ENCODE peak calls at places on chromosomes 1 and 21, in nine cellular contexts. One of them, this sample, is unnamed.
A peak's percentile ranks its signal among the peaks of the same experiment; 100 is the strongest.

GRCh38 chr1:203556047-203556851 is 62.3 kb downstream of the OPTC start:
- DNase-seq in stomach: no peak
- DNase-seq in esophagus squamous epithelium: no peak
- DNase-seq in HepG2: no peak
- DNase-seq in AG04450: no peak
- DNase-seq in suprapubic skin: peak; percentile 88
- DNase-seq in kidney: peak; percentile 89
- DNase-seq in hepatocyte: peak; percentile 68
- DNase-seq in fibroblast of lung: peak; percentile 76
- DNase-seq in this sample: no peak

GRCh38 chr1:55262822-55263221 is 47.7 kb upstream of the USP24 start:
- DNase-seq in stomach: no peak
- DNase-seq in esophagus squamous epithelium: no peak
- DNase-seq in HepG2: no peak
- DNase-seq in AG04450: no peak
- DNase-seq in suprapubic skin: no peak
- DNase-seq in kidney: no peak
- DNase-seq in hepatocyte: no peak
- DNase-seq in fibroblast of lung: peak; percentile 55
- DNase-seq in this sample: no peak

GRCh38 chr21:17613242-17613676 is 558 bp upstream of the BTG3 start:
- DNase-seq in stomach: peak; percentile 49
- DNase-seq in esophagus squamous epithelium: no peak
- DNase-seq in HepG2: no peak
- DNase-seq in AG04450: no peak
- DNase-seq in suprapubic skin: peak; percentile 77
- DNase-seq in kidney: peak; percentile 77
- DNase-seq in hepatocyte: peak; percentile 42
- DNase-seq in fibroblast of lung: peak; percentile 32
- DNase-seq in this sample: no peak

GRCh38 chr1:198860371-198860770 is 221.5 kb downstream of the PTPRC start:
- DNase-seq in stomach: no peak
- DNase-seq in esophagus squamous epithelium: no peak
- DNase-seq in HepG2: no peak
- DNase-seq in AG04450: no peak
- DNase-seq in suprapubic skin: no peak
- DNase-seq in kidney: no peak
- DNase-seq in hepatocyte: no peak
- DNase-seq in fibroblast of lung: no peak
- DNase-seq in this sample: no peak

GRCh38 chr1:41931578-41931977 is 12.9 kb upstream of the HIVEP3 start:
- DNase-seq in stomach: no peak
- DNase-seq in esophagus squamous epithelium: no peak
- DNase-seq in HepG2: no peak
- DNase-seq in AG04450: no peak
- DNase-seq in suprapubic skin: no peak
- DNase-seq in kidney: no peak
- DNase-seq in hepatocyte: no peak
- DNase-seq in fibroblast of lung: no peak
- DNase-seq in this sample: no peak

GRCh38 chr1:16122916-16123315 is 33.0 kb downstream of the EPHA2 start:
- DNase-seq in stomach: no peak
- DNase-seq in esophagus squamous epithelium: no peak
- DNase-seq in HepG2: no peak
- DNase-seq in AG04450: peak; percentile 41
- DNase-seq in suprapubic skin: no peak
- DNase-seq in kidney: peak; percentile 84
- DNase-seq in hepatocyte: no peak
- DNase-seq in fibroblast of lung: peak; percentile 76
- DNase-seq in this sample: no peak

GRCh38 chr1:18927082-18927653 is 24.8 kb upstream of the ALDH4A1 start:
- DNase-seq in stomach: no peak
- DNase-seq in esophagus squamous epithelium: no peak
- DNase-seq in HepG2: no peak
- DNase-seq in AG04450: no peak
- DNase-seq in suprapubic skin: no peak
- DNase-seq in kidney: peak; percentile 79
- DNase-seq in hepatocyte: no peak
- DNase-seq in fibroblast of lung: no peak
- DNase-seq in this sample: no peak

GRCh38 chr1:91397605-91398004 is 7.0 kb downstream of the HFM1 start:
- DNase-seq in stomach: no peak
- DNase-seq in esophagus squamous epithelium: no peak
- DNase-seq in HepG2: no peak
- DNase-seq in AG04450: no peak
- DNase-seq in suprapubic skin: no peak
- DNase-seq in kidney: no peak
- DNase-seq in hepatocyte: peak; percentile 4
- DNase-seq in fibroblast of lung: no peak
- DNase-seq in this sample: no peak

GRCh38 chr1:226960944-226961765 is 21.1 kb downstream of the COQ8A start:
- DNase-seq in stomach: no peak
- DNase-seq in esophagus squamous epithelium: no peak
- DNase-seq in HepG2: no peak
- DNase-seq in AG04450: no peak
- DNase-seq in suprapubic skin: peak; percentile 37
- DNase-seq in kidney: peak; percentile 44
- DNase-seq in hepatocyte: no peak
- DNase-seq in fibroblast of lung: no peak
- DNase-seq in this sample: no peak

GRCh38 chr1:229862017-229862774 is 204.8 kb upstream of the GALNT2 start:
- DNase-seq in stomach: no peak
- DNase-seq in esophagus squamous epithelium: no peak
- DNase-seq in HepG2: no peak
- DNase-seq in AG04450: no peak
- DNase-seq in suprapubic skin: no peak
- DNase-seq in kidney: no peak
- DNase-seq in hepatocyte: no peak
- DNase-seq in fibroblast of lung: peak; percentile 20
- DNase-seq in this sample: peak; percentile 62

GRCh38 chr1:225809842-225810578 is at the start of gene EPHX1:
- DNase-seq in stomach: peak; percentile 94
- DNase-seq in esophagus squamous epithelium: no peak
- DNase-seq in HepG2: peak; percentile 76
- DNase-seq in AG04450: peak; percentile 61
- DNase-seq in suprapubic skin: peak; percentile 91
- DNase-seq in kidney: peak; percentile 95
- DNase-seq in hepatocyte: peak; percentile 92
- DNase-seq in fibroblast of lung: peak; percentile 86
- DNase-seq in this sample: peak; percentile 89

GRCh38 chr1:24111264-24111997 is 504 bp downstream of the MYOM3 start:
- DNase-seq in stomach: no peak
- DNase-seq in esophagus squamous epithelium: no peak
- DNase-seq in HepG2: no peak
- DNase-seq in AG04450: no peak
- DNase-seq in suprapubic skin: no peak
- DNase-seq in kidney: no peak
- DNase-seq in hepatocyte: no peak
- DNase-seq in fibroblast of lung: no peak
- DNase-seq in this sample: no peak

GRCh38 chr21:42151148-42152074 is 67.5 kb upstream of the ABCG1 start:
- DNase-seq in stomach: no peak
- DNase-seq in esophagus squamous epithelium: no peak
- DNase-seq in HepG2: no peak
- DNase-seq in AG04450: no peak
- DNase-seq in suprapubic skin: peak; percentile 48
- DNase-seq in kidney: peak; percentile 61
- DNase-seq in hepatocyte: no peak
- DNase-seq in fibroblast of lung: no peak
- DNase-seq in this sample: no peak

GRCh38 chr1:221740941-221741363 is 937 bp downstream of the DUSP10 start:
- DNase-seq in stomach: no peak
- DNase-seq in esophagus squamous epithelium: no peak
- DNase-seq in HepG2: no peak
- DNase-seq in AG04450: no peak
- DNase-seq in suprapubic skin: no peak
- DNase-seq in kidney: no peak
- DNase-seq in hepatocyte: peak; percentile 32
- DNase-seq in fibroblast of lung: no peak
- DNase-seq in this sample: no peak

GRCh38 chr1:10724948-10725852 is 71.2 kb downstream of the CASZ1 start:
- DNase-seq in stomach: peak; percentile 92
- DNase-seq in esophagus squamous epithelium: no peak
- DNase-seq in HepG2: no peak
- DNase-seq in AG04450: no peak
- DNase-seq in suprapubic skin: no peak
- DNase-seq in kidney: no peak
- DNase-seq in hepatocyte: peak; percentile 37
- DNase-seq in fibroblast of lung: peak; percentile 40
- DNase-seq in this sample: no peak

GRCh38 chr1:61337471-61337870 is 255.1 kb downstream of the NFIA start:
- DNase-seq in stomach: no peak
- DNase-seq in esophagus squamous epithelium: no peak
- DNase-seq in HepG2: no peak
- DNase-seq in AG04450: no peak
- DNase-seq in suprapubic skin: no peak
- DNase-seq in kidney: no peak
- DNase-seq in hepatocyte: peak; percentile 19
- DNase-seq in fibroblast of lung: peak; percentile 59
- DNase-seq in this sample: no peak

DNA sequence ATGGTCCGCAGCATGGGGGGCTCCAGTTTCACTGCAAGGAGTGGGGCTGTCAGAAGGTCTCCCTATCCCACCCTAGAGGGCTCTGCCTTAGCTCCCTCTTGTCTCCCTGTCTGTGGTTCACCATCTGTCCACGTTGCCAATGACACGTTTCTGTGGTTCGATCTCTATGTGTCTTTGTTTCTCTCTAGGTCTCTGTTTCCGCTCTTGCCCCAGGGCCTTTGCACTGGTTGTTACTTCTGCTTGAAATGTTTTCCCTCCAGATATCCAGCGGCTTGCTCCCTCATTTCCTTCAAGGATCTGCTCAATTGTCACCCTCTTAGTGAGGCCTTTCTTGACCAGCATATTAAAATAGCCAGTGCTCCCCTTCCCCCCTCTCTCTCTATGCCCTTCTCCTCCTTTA is 8.5 kb upstream of the MRPS15 start:
- DNase-seq in stomach: no peak
- DNase-seq in esophagus squamous epithelium: no peak
- DNase-seq in HepG2: no peak
- DNase-seq in AG04450: no peak
- DNase-seq in suprapubic skin: no peak
- DNase-seq in kidney: no peak
- DNase-seq in hepatocyte: no peak
- DNase-seq in fibroblast of lung: no peak
- DNase-seq in this sample: no peak
- H3K9me3 ChIP-seq in stomach: no peaks in the 10 kb centered on the region
- H3K9me3 ChIP-seq in esophagus squamous epithelium: no peaks in the 10 kb centered on the region
- H3K9me3 ChIP-seq in HepG2: no peaks in the 10 kb centered on the region
- H3K9me3 ChIP-seq in AG04450: no peaks in the 10 kb centered on the region
- H3K9me3 ChIP-seq in suprapubic skin: no peaks in the 10 kb centered on the region
- H3K9me3 ChIP-seq in kidney: no peaks in the 10 kb centered on the region
- H3K9me3 ChIP-seq in hepatocyte: no peaks in the 10 kb centered on the region
- H3K9me3 ChIP-seq in fibroblast of lung: no peaks in the 10 kb centered on the region
- H3K9me3 ChIP-seq in this sample: no peaks in the 10 kb centered on the region

GRCh38 chr1:143619851-143620250 is 351.9 kb downstream of the FAM72C start:
- DNase-seq in stomach: no peak
- DNase-seq in esophagus squamous epithelium: no peak
- DNase-seq in HepG2: no peak
- DNase-seq in AG04450: no peak
- DNase-seq in suprapubic skin: no peak
- DNase-seq in kidney: no peak
- DNase-seq in hepatocyte: no peak
- DNase-seq in fibroblast of lung: no peak
- DNase-seq in this sample: no peak
- H3K9me3 ChIP-seq in stomach: no peaks in the 10 kb centered on the region
- H3K9me3 ChIP-seq in esophagus squamous epithelium: no peaks in the 10 kb centered on the region
- H3K9me3 ChIP-seq in HepG2: no peaks in the 10 kb centered on the region
- H3K9me3 ChIP-seq in AG04450: no peaks in the 10 kb centered on the region
- H3K9me3 ChIP-seq in suprapubic skin: no peaks in the 10 kb centered on the region
- H3K9me3 ChIP-seq in kidney: no peaks in the 10 kb centered on the region
- H3K9me3 ChIP-seq in hepatocyte: no peaks in the 10 kb centered on the region
- H3K9me3 ChIP-seq in fibroblast of lung: no peaks in the 10 kb centered on the region
- H3K9me3 ChIP-seq in this sample: no peaks in the 10 kb centered on the region

GRCh38 chr1:247056071-247056470 is 22.5 kb downstream of the ZNF670 start:
- DNase-seq in stomach: no peak
- DNase-seq in esophagus squamous epithelium: no peak
- DNase-seq in HepG2: no peak
- DNase-seq in AG04450: no peak
- DNase-seq in suprapubic skin: no peak
- DNase-seq in kidney: no peak
- DNase-seq in hepatocyte: no peak
- DNase-seq in fibroblast of lung: no peak
- DNase-seq in this sample: no peak

GRCh38 chr1:247060771-247061170 is 17.8 kb downstream of the ZNF670 start:
- DNase-seq in stomach: no peak
- DNase-seq in esophagus squamous epithelium: no peak
- DNase-seq in HepG2: no peak
- DNase-seq in AG04450: no peak
- DNase-seq in suprapubic skin: no peak
- DNase-seq in kidney: no peak
- DNase-seq in hepatocyte: no peak
- DNase-seq in fibroblast of lung: no peak
- DNase-seq in this sample: no peak

DNA sequence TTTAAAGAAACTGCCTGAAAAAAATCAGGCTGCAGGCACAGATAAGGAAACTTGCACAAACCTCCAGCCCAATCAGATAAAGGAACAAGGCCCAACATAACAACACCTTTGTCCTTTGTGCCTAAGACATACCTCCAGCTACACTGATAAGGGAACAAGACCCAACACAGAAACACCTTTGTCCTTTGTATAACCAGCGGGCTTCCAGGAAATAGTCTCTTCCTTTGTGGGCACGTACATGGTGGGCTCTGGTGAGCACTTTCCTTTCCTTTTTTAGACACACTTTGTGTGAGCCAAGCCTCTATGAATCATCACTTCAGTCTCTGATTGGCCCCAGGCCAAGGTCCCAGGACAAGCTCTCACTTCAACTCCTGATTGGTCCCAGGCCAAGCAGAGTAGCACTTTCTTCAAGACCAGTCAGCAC is 23.6 kb downstream of the ZNF670 start:
- DNase-seq in stomach: peak; percentile 41
- DNase-seq in esophagus squamous epithelium: no peak
- DNase-seq in HepG2: peak; percentile 88
- DNase-seq in AG04450: no peak
- DNase-seq in suprapubic skin: no peak
- DNase-seq in kidney: no peak
- DNase-seq in hepatocyte: peak; percentile 33
- DNase-seq in fibroblast of lung: peak; percentile 21
- DNase-seq in this sample: no peak
- H3K9me3 ChIP-seq in stomach: no peaks in the 10 kb centered on the region
- H3K9me3 ChIP-seq in esophagus squamous epithelium: peaks cover 58% of the 10 kb centered on the region
- H3K9me3 ChIP-seq in HepG2: peaks cover 70% of the 10 kb centered on the region
- H3K9me3 ChIP-seq in AG04450: peaks cover 40% of the 10 kb centered on the region
- H3K9me3 ChIP-seq in suprapubic skin: peaks cover 25% of the 10 kb centered on the region
- H3K9me3 ChIP-seq in kidney: peaks cover 25% of the 10 kb centered on the region
- H3K9me3 ChIP-seq in hepatocyte: peaks cover 37% of the 10 kb centered on the region
- H3K9me3 ChIP-seq in fibroblast of lung: no peaks in the 10 kb centered on the region
- H3K9me3 ChIP-seq in this sample: peaks cover 46% of the 10 kb centered on the region

DNA sequence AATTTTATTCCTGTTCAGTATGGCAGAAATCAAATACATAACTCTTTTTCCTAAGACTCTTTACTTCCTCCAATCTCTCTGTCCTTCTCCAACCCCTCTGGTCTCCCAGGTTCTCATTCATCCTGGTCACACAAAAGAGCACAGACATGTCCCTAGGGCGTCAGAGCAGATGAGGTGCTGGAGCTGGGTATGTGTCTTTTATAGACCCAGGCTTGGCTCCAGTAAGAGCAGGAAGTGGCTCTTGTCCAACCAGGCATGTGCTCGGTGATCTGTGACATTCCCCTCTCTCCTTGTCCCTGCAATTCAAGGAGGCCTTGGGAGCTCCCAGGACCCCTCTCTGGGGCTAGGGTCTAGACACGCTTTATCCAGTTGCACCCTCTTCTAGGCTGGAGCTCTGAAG is 18.0 kb upstream of the LCE2D start:
- DNase-seq in stomach: no peak
- DNase-seq in esophagus squamous epithelium: no peak
- DNase-seq in HepG2: no peak
- DNase-seq in AG04450: no peak
- DNase-seq in suprapubic skin: no peak
- DNase-seq in kidney: no peak
- DNase-seq in hepatocyte: no peak
- DNase-seq in fibroblast of lung: no peak
- DNase-seq in this sample: no peak
- H3K9me3 ChIP-seq in stomach: no peaks in the 10 kb centered on the region
- H3K9me3 ChIP-seq in esophagus squamous epithelium: no peaks in the 10 kb centered on the region
- H3K9me3 ChIP-seq in HepG2: no peaks in the 10 kb centered on the region
- H3K9me3 ChIP-seq in AG04450: peaks cover 10% of the 10 kb centered on the region
- H3K9me3 ChIP-seq in suprapubic skin: no peaks in the 10 kb centered on the region
- H3K9me3 ChIP-seq in kidney: no peaks in the 10 kb centered on the region
- H3K9me3 ChIP-seq in hepatocyte: no peaks in the 10 kb centered on the region
- H3K9me3 ChIP-seq in fibroblast of lung: no peaks in the 10 kb centered on the region
- H3K9me3 ChIP-seq in this sample: no peaks in the 10 kb centered on the region

This sample was measured in HAP-1.